ENCODE peak calls at places on chromosome 16, in ten cellular contexts. M is nucleus accumbens, U is iris pigment epithelial cell, F is T-cell, E is T1000, Y is fibroblast of the conjunctiva, A is HTR-8/SVneo, C is hypothalamus, R is NCI-H187 treated with DMSO at 0.1 percent for 48 hours, N is left ventricle myocardium inferior. G is an unnamed sample.

GRCh38 chr16:75494696-75495601 is at the start of gene CHST6:
- DNase-seq in M (peak), U (peak), E (no peak), N (peak), F (no peak), Y (no peak), A (peak), R (no peak), C (peak), G (peak)

GRCh38 chr16:78375055-78375679 is 275.7 kb downstream of the WWOX start:
- DNase-seq in F (no peak), N (peak), E (no peak), U (no peak), A (no peak), Y (no peak), R (no peak), M (no peak), C (no peak), G (no peak)

GRCh38 chr16:81485824-81486554 is 41.4 kb downstream of the CMIP start:
- DNase-seq in C (no peak), E (peak), F (no peak), N (no peak), U (no peak), R (no peak), A (no peak), Y (no peak), M (no peak), G (no peak)

GRCh38 chr16:17289050-17289449 is 181.7 kb downstream of the XYLT1 start:
- DNase-seq in R (no peak), U (no peak), Y (no peak), F (no peak), M (no peak), E (no peak), N (no peak), A (no peak), C (no peak), G (no peak)

GRCh38 chr16:4136229-4136813 is 20.1 kb upstream of the ADCY9 start:
- DNase-seq in E (no peak), A (no peak), U (no peak), F (no peak), N (no peak), R (no peak), M (no peak), Y (no peak), C (no peak), G (no peak)

GRCh38 chr16:51326131-51326856 is 175.2 kb upstream of the SALL1 start:
- DNase-seq in E (no peak), Y (peak), M (peak), F (no peak), C (no peak), A (no peak), U (peak), N (no peak), R (no peak), G (peak)

GRCh38 chr16:61823326-61823725 is 212.9 kb downstream of the CDH8 start:
- DNase-seq in F (no peak), M (no peak), Y (no peak), N (no peak), C (no peak), A (no peak), E (no peak), U (no peak), R (no peak), G (no peak)

GRCh38 chr16:74601131-74601871 is 5.6 kb downstream of the GLG1 start:
- DNase-seq in Y (no peak), R (no peak), C (no peak), E (no peak), F (peak), N (no peak), A (no peak), U (no peak), M (no peak), G (no peak)

GRCh38 chr16:6204941-6205340 is 1107.3 kb upstream of the EEF2KMT start:
- DNase-seq in A (no peak), Y (no peak), E (no peak), F (no peak), N (no peak), R (no peak), M (no peak), C (no peak), U (no peak), G (no peak)

GRCh38 chr16:9075299-9076071 is 16.0 kb upstream of the HAPSTR1 start:
- DNase-seq in C (no peak), U (no peak), Y (no peak), E (no peak), N (no peak), R (no peak), M (no peak), A (no peak), F (no peak), G (no peak)

GRCh38 chr16:27377666-27378485 is 24.1 kb upstream of the IL21R start:
- DNase-seq in N (no peak), M (no peak), C (no peak), Y (no peak), E (no peak), F (peak), U (no peak), A (no peak), R (no peak), G (no peak)

GRCh38 chr16:85238233-85238647 is 126.0 kb upstream of the CIBAR2 start:
- DNase-seq in M (peak), R (no peak), F (no peak), N (peak), E (no peak), C (peak), A (no peak), Y (peak), U (peak), G (no peak)

GRCh38 chr16:67526149-67526732 is 2.4 kb upstream of the RIPOR1 start:
- DNase-seq in A (no peak), M (no peak), E (no peak), U (peak), F (no peak), N (no peak), R (no peak), C (no peak), Y (no peak), G (no peak)

GRCh38 chr16:46757339-46758050 is 9.4 kb upstream of the MYLK3 start:
- DNase-seq in Y (no peak), N (peak), R (no peak), C (no peak), E (no peak), U (no peak), M (no peak), F (no peak), A (no peak), G (no peak)

GRCh38 chr16:82133798-82134197 is 36.2 kb downstream of the MPHOSPH6 start:
- DNase-seq in C (no peak), R (no peak), M (no peak), A (no peak), U (no peak), F (no peak), N (no peak), Y (no peak), E (no peak), G (no peak)

GRCh38 chr16:67967956-67968439 is 439 bp downstream of the SLC12A4 start:
- DNase-seq in R (no peak), M (no peak), A (no peak), N (peak), Y (no peak), C (no peak), E (no peak), U (peak), F (peak), G (peak)

GRCh38 chr16:87971933-87972332 is 20.7 kb downstream of the BANP start:
- DNase-seq in E (no peak), A (no peak), C (no peak), Y (no peak), R (no peak), M (no peak), U (no peak), N (no peak), F (no peak), G (no peak)

GRCh38 chr16:88120812-88121211 is 169.6 kb downstream of the BANP start:
- DNase-seq in E (no peak), U (no peak), N (no peak), Y (no peak), C (no peak), F (no peak), M (no peak), R (no peak), A (no peak), G (no peak)

GRCh38 chr16:57601801-57602478 is 26.5 kb upstream of the ADGRG1 start:
- DNase-seq in E (no peak), C (no peak), F (peak), Y (no peak), U (peak), M (no peak), N (no peak), R (no peak), A (no peak), G (no peak)

GRCh38 chr16:69404275-69404805 is 18.5 kb upstream of the TERF2 start:
- DNase-seq in A (no peak), C (no peak), F (no peak), Y (no peak), E (peak), N (no peak), U (no peak), R (no peak), M (no peak), G (peak)

GRCh38 chr16:59060212-59060611 is 326.1 kb upstream of the GOT2 start:
- DNase-seq in E (no peak), U (peak), C (no peak), R (no peak), N (no peak), Y (no peak), M (no peak), F (no peak), A (no peak), G (no peak)